ENCODE peak calls at places on chromosomes 1 and 21, in eight cellular contexts. U is posterior vena cava; W is MM.1S; D is NAMALWA; J is Caki2; R is left cardiac atrium; K is activated CD8-positive, alpha-beta memory T cell treated with anti-CD3 and anti-CD28 coated beads, Interleukin-2, amount 10 ng/mL, durations not matched to agents 7 days and 5 days; P is NCI-H510A. H is an unnamed sample.

GRCh38 chr1:53688703-53689102 is 50.3 kb downstream of the GLIS1 start:
- DNase-seq in U (no peak), W (peak), D (peak), J (no peak), R (no peak), K (no peak), P (no peak), H (no peak)

GRCh38 chr1:43493661-43494450 is 36.8 kb upstream of the PTPRF start:
- DNase-seq in U (no peak), W (no peak), D (no peak), J (no peak), R (no peak), K (no peak), P (no peak), H (peak)

GRCh38 chr1:77349275-77349674 is 67.5 kb downstream of the AK5 start:
- DNase-seq in U (no peak), W (no peak), D (no peak), J (no peak), R (no peak), K (no peak), P (no peak), H (no peak)

GRCh38 chr1:189429610-189430009 is 1048.1 kb downstream of the BRINP3 start:
- DNase-seq in U (no peak), W (peak), D (peak), J (peak), R (no peak), K (no peak), P (no peak), H (no peak)

GRCh38 chr1:104987210-104987609 is 1237.5 kb downstream of the AMY1C start:
- DNase-seq in U (no peak), W (peak), D (no peak), J (no peak), R (no peak), K (no peak), P (no peak), H (no peak)

GRCh38 chr1:72530646-72531045 is 248.3 kb upstream of the NEGR1 start:
- DNase-seq in U (no peak), W (no peak), D (no peak), J (no peak), R (no peak), K (no peak), P (no peak), H (no peak)

GRCh38 chr1:177185209-177185608 is 14.5 kb downstream of the BRINP2 start:
- DNase-seq in U (no peak), W (no peak), D (peak), J (no peak), R (no peak), K (no peak), P (no peak), H (no peak)

GRCh38 chr1:193658711-193659110 is 472.3 kb upstream of the B3GALT2 start:
- DNase-seq in U (no peak), W (no peak), D (no peak), J (no peak), R (no peak), K (no peak), P (no peak), H (no peak)

GRCh38 chr1:50774759-50775351 is 185.2 kb downstream of the FAF1 start:
- DNase-seq in U (no peak), W (peak), D (peak), J (peak), R (no peak), K (no peak), P (no peak), H (no peak)

GRCh38 chr1:51916587-51917405 is 38.3 kb upstream of the NRDC start:
- DNase-seq in U (no peak), W (no peak), D (no peak), J (no peak), R (no peak), K (no peak), P (no peak), H (no peak)

GRCh38 chr1:45456531-45456930 is 34.4 kb downstream of the TESK2 start:
- DNase-seq in U (no peak), W (no peak), D (no peak), J (no peak), R (no peak), K (no peak), P (no peak), H (no peak)

GRCh38 chr1:179930867-179931266 is 23.7 kb upstream of the CEP350 start:
- DNase-seq in U (no peak), W (no peak), D (no peak), J (no peak), R (no peak), K (no peak), P (no peak), H (no peak)

GRCh38 chr1:3501856-3502665 is 47.6 kb downstream of the ARHGEF16 start:
- DNase-seq in U (peak), W (no peak), D (peak), J (peak), R (peak), K (no peak), P (no peak), H (peak)

GRCh38 chr1:12709696-12710095 is 6.2 kb upstream of the AADACL3 start:
- DNase-seq in U (no peak), W (no peak), D (no peak), J (no peak), R (no peak), K (no peak), P (no peak), H (no peak)

GRCh38 chr1:33348194-33348593 is 27.3 kb upstream of the A3GALT2 start:
- DNase-seq in U (no peak), W (no peak), D (no peak), J (no peak), R (no peak), K (no peak), P (no peak), H (no peak)

GRCh38 chr1:20180221-20181207 is 5.4 kb upstream of the UBXN10 start:
- DNase-seq in U (peak), W (no peak), D (no peak), J (no peak), R (no peak), K (no peak), P (no peak), H (no peak)

GRCh38 chr1:217432339-217432738 is 198.6 kb downstream of the GPATCH2 start:
- DNase-seq in U (no peak), W (no peak), D (no peak), J (no peak), R (no peak), K (no peak), P (no peak), H (no peak)

GRCh38 chr1:76229279-76229977 is 154.9 kb downstream of the ST6GALNAC3 start:
- DNase-seq in U (no peak), W (no peak), D (peak), J (no peak), R (no peak), K (no peak), P (no peak), H (no peak)

GRCh38 chr21:40146201-40146890 is 279.1 kb downstream of the PCP4 start:
- DNase-seq in U (no peak), W (no peak), D (no peak), J (no peak), R (no peak), K (no peak), P (no peak), H (no peak)

GRCh38 chr1:184650177-184650866 is 104.3 kb downstream of the EDEM3 start:
- DNase-seq in U (no peak), W (no peak), D (no peak), J (no peak), R (no peak), K (no peak), P (no peak), H (peak)

GRCh38 chr1:228341450-228341813 is 65.2 kb downstream of the TRIM11 start:
- DNase-seq in U (peak), W (no peak), D (no peak), J (no peak), R (peak), K (no peak), P (no peak), H (no peak)

GRCh38 chr21:37712204-37712934 is 203.9 kb downstream of the KCNJ6 start:
- DNase-seq in U (peak), W (peak), D (peak), J (peak), R (peak), K (peak), P (peak), H (no peak)

GRCh38 chr21:39805983-39806382 is 61.0 kb downstream of the IGSF5 start:
- DNase-seq in U (no peak), W (no peak), D (no peak), J (no peak), R (no peak), K (no peak), P (no peak), H (no peak)

GRCh38 chr1:181040284-181040865 is 6.6 kb downstream of the MR1 start:
- DNase-seq in U (no peak), W (no peak), D (no peak), J (no peak), R (no peak), K (no peak), P (no peak), H (no peak)

GRCh38 chr1:151147132-151147503 is 687 bp upstream of the SEMA6C start:
- DNase-seq in U (no peak), W (no peak), D (no peak), J (no peak), R (no peak), K (no peak), P (no peak), H (no peak)

GRCh38 chr1:69172003-69173000 is 395.4 kb upstream of the LRRC7 start:
- DNase-seq in U (no peak), W (no peak), D (peak), J (peak), R (no peak), K (no peak), P (no peak), H (no peak)

GRCh38 chr1:198936371-198937083 is 297.7 kb downstream of the PTPRC start:
- DNase-seq in U (no peak), W (no peak), D (peak), J (peak), R (no peak), K (no peak), P (no peak), H (no peak)

GRCh38 chr1:201137579-201138310 is 10.8 kb upstream of the ASCL5 start:
- DNase-seq in U (peak), W (no peak), D (no peak), J (peak), R (peak), K (no peak), P (no peak), H (no peak)

GRCh38 chr1:15188678-15189077 is 35.1 kb downstream of the TMEM51 start:
- DNase-seq in U (no peak), W (no peak), D (no peak), J (peak), R (no peak), K (no peak), P (no peak), H (no peak)

GRCh38 chr21:44755227-44755626 is 43.9 kb upstream of the TSPEAR start:
- DNase-seq in U (no peak), W (no peak), D (no peak), J (no peak), R (no peak), K (no peak), P (no peak), H (no peak)

GRCh38 chr1:185559684-185560310 is 174.4 kb upstream of the HMCN1 start:
- DNase-seq in U (no peak), W (peak), D (peak), J (peak), R (peak), K (peak), P (no peak), H (no peak)

GRCh38 chr21:17793675-17794123 is 25.5 kb downstream of the C21orf91 start:
- DNase-seq in U (no peak), W (peak), D (peak), J (no peak), R (no peak), K (no peak), P (no peak), H (no peak)

GRCh38 chr21:36693144-36694040 is 5.5 kb upstream of the SIM2 start:
- DNase-seq in U (no peak), W (no peak), D (no peak), J (no peak), R (no peak), K (no peak), P (no peak), H (no peak)

GRCh38 chr1:117698398-117699160 is 92.7 kb downstream of the TENT5C start:
- DNase-seq in U (no peak), W (no peak), D (no peak), J (no peak), R (peak), K (no peak), P (no peak), H (peak)

GRCh38 chr1:74502432-74502831 is 10.0 kb downstream of the LRRC53 start:
- DNase-seq in U (no peak), W (peak), D (peak), J (peak), R (no peak), K (no peak), P (no peak), H (no peak)

GRCh38 chr1:63148825-63149645 is 173.3 kb upstream of the FOXD3 start:
- DNase-seq in U (no peak), W (peak), D (peak), J (peak), R (peak), K (peak), P (no peak), H (no peak)

GRCh38 chr1:235943581-235944114 is 76.9 kb upstream of the LYST start:
- DNase-seq in U (no peak), W (no peak), D (no peak), J (no peak), R (no peak), K (peak), P (no peak), H (no peak)